ENCODE peak calls at places on chromosome 20, in seven cellular contexts. L, A, Q, Y, G, E and W are unnamed samples. For H3K4me1, the result is how much of the 10 kb centered on the place peaks cover.

GRCh38 chr20:36613974-36614373 is 8.4 kb downstream of the RAB5IF start:
- DNase-seq in L (no peak), A (no peak), Q (no peak), Y (no peak), G (peak), E (no peak), W (peak)

GRCh38 chr20:46159101-46159897 is 41.2 kb downstream of the CD40 start:
- DNase-seq in L (no peak), A (no peak), Q (no peak), Y (no peak), G (no peak), E (no peak), W (no peak)

GRCh38 chr20:22339091-22339881 is 245.1 kb downstream of the FOXA2 start:
- DNase-seq in L (no peak), A (no peak), Q (no peak), Y (no peak), G (no peak), E (peak), W (no peak)

GRCh38 chr20:49282584-49283171 is 4.8 kb upstream of the ZNFX1 start:
- DNase-seq in L (no peak), A (no peak), Q (no peak), Y (no peak), G (no peak), E (no peak), W (no peak)

GRCh38 chr20:48592107-48592940 is 235.5 kb downstream of the PREX1 start:
- DNase-seq in L (no peak), A (no peak), Q (no peak), Y (peak), G (no peak), E (no peak), W (no peak)

GRCh38 chr20:35273449-35274171 is 4.3 kb downstream of the MMP24OS start:
- DNase-seq in L (peak), A (no peak), Q (no peak), Y (no peak), G (no peak), E (no peak), W (no peak)

GRCh38 chr20:38723982-38724602 is at the start of gene SLC32A1:
- DNase-seq in L (no peak), A (no peak), Q (no peak), Y (no peak), G (no peak), E (no peak), W (no peak)

GRCh38 chr20:59820204-59821041 is 113.0 kb downstream of the SYCP2 start:
- DNase-seq in L (peak), A (no peak), Q (no peak), Y (no peak), G (peak), E (no peak), W (no peak)

GRCh38 chr20:54140927-54141566 is 32.7 kb downstream of the CYP24A1 start:
- DNase-seq in L (no peak), A (no peak), Q (no peak), Y (no peak), G (no peak), E (peak), W (no peak)

GRCh38 chr20:43900496-43900895 is 14.2 kb upstream of the TOX2 start:
- DNase-seq in L (no peak), A (no peak), Q (no peak), Y (no peak), G (no peak), E (no peak), W (no peak)

GRCh38 chr20:38935285-38935684 is 9.1 kb downstream of the FAM83D start:
- DNase-seq in L (no peak), A (no peak), Q (no peak), Y (no peak), G (no peak), E (peak), W (no peak)

GRCh38 chr20:62156592-62157386 is 13.2 kb downstream of the SS18L1 start:
- DNase-seq in L (peak), A (no peak), Q (no peak), Y (no peak), G (peak), E (peak), W (peak)

GRCh38 chr20:25453035-25453810 is 45.8 kb downstream of the GINS1 start:
- DNase-seq in L (no peak), A (no peak), Q (no peak), Y (no peak), G (no peak), E (peak), W (no peak)

GRCh38 chr20:25341716-25342680 is 48.6 kb downstream of the ABHD12 start:
- DNase-seq in L (no peak), A (no peak), Q (no peak), Y (no peak), G (no peak), E (no peak), W (no peak)

GRCh38 chr20:16216227-16217210 is 356.7 kb downstream of the KIF16B start:
- DNase-seq in L (no peak), A (no peak), Q (no peak), Y (no peak), G (no peak), E (no peak), W (no peak)

GRCh38 chr20:50363479-50363878 is 146.7 kb upstream of the PTPN1 start:
- DNase-seq in L (no peak), A (no peak), Q (no peak), Y (no peak), G (no peak), E (no peak), W (no peak)

GRCh38 chr20:41393705-41394066 is 27.1 kb upstream of the EMILIN3 start:
- DNase-seq in L (no peak), A (no peak), Q (no peak), Y (no peak), G (no peak), E (no peak), W (no peak)
- TF ChIP-seq POLR2A in L (no peak), A (no peak), Q (no peak), Y (no peak), G (no peak), E (no peak), W (no peak)

GRCh38 chr20:571754-572331 is 28.3 kb upstream of the CSNK2A1 start:
- DNase-seq in L (peak), A (no peak), Q (no peak), Y (peak), G (peak), E (no peak), W (no peak)

GRCh38 chr20:568865-569415 is 25.4 kb upstream of the CSNK2A1 start:
- DNase-seq in L (no peak), A (no peak), Q (no peak), Y (no peak), G (no peak), E (no peak), W (no peak)

GRCh38 chr20:572752-573151 is 29.2 kb upstream of the CSNK2A1 start:
- DNase-seq in L (no peak), A (no peak), Q (no peak), Y (no peak), G (no peak), E (no peak), W (no peak)

GRCh38 chr20:564195-564594 is 20.6 kb upstream of the CSNK2A1 start:
- DNase-seq in L (no peak), A (no peak), Q (no peak), Y (no peak), G (no peak), E (no peak), W (no peak)

GRCh38 chr20:568097-568864 is 24.7 kb upstream of the CSNK2A1 start:
- DNase-seq in L (peak), A (no peak), Q (no peak), Y (no peak), G (no peak), E (no peak), W (no peak)
- H3K4me1 ChIP-seq in L (under half), A (under half), Q (under half), Y (under half), G (under half), E (under half), W (under half)

GRCh38 chr20:2659547-2659946 is 4.5 kb downstream of the IDH3B start:
- DNase-seq in L (no peak), A (no peak), Q (no peak), Y (no peak), G (no peak), E (no peak), W (no peak)

GRCh38 chr20:2657241-2657640 is 4.8 kb downstream of the NOP56 start:
- DNase-seq in L (no peak), A (no peak), Q (no peak), Y (no peak), G (no peak), E (no peak), W (no peak)

GRCh38 chr20:2656471-2657117 is 4.2 kb downstream of the NOP56 start:
- DNase-seq in L (no peak), A (no peak), Q (no peak), Y (no peak), G (no peak), E (no peak), W (no peak)

GRCh38 chr20:2657674-2658073 is 5.2 kb downstream of the NOP56 start:
- DNase-seq in L (no peak), A (no peak), Q (no peak), Y (no peak), G (no peak), E (no peak), W (no peak)

DNA sequence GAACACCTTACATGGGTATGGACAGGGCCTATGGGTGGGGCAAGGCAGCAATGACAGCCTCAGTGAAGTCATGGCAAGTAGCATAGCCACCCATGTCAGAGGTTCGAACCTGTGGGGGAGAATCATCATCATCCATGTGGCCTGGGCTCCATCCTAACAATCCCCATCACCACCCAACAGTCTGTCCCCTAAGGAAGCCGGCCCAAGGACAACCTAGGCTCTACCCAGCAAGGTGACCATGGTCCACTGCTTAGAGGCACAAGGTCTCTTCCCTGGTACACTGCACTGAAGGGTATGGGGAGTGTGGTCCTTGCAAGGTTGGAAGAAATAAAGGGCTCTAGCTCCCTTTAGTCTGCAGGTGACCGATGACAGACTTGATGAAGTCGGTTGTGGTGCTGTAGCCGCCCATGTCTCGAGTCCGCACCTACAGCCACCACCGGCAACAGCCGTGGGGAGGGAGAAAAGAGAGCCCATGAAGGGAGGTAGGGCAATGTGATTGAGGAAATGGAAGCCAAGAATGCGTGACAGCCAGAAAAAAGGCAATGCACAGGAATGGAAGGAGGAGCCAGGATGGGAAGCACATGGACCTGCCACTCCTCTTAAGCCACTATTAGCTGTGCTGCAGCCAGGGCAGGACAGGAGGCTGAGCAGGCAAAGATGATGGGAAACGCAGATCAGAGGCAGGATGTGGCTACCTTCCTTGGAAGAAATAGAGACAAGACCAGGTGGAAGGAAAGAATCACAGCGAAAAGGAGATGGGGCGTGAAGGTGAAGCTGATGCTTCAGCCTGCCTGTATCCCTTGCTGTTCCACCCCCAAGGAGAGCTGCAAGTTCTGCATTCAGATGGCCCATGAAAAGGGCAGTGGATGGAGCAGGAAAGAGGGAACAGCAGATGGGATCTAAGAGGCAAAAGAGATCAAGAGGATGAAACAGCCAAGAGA is 5.3 kb downstream of the IDH3B start:
- DNase-seq in L (no peak), A (no peak), Q (no peak), Y (no peak), G (no peak), E (peak), W (no peak)
- TF ChIP-seq POLR2A in L (no peak), A (no peak), Q (peak), Y (no peak), G (no peak), E (no peak), W (no peak)

DNA sequence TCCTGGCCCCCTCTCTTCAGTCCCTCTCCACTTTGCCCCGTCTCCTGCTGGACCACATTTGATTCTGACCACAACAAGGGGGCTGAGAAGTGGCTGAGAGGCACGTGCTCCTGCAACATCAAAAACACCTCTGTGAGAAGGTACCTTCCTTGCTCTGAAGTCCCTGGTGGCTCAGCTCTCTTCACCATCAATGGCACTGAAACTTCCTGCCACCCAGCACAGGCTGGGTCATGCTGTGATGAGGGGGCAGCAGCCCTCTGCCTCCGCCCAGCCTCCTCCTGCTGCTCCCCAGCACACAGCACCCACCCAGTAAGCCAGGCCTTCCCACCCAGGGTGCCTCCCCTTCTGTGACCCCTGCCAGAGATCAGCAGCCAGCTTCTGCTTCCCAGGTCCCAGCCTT is 10.3 kb downstream of the ZMYND8 start:
- DNase-seq in L (no peak), A (no peak), Q (no peak), Y (no peak), G (no peak), E (no peak), W (peak)
- H3K4me1 ChIP-seq in L (under half), A (under half), Q (under half), Y (half or more), G (half or more), E (under half), W (under half)

GRCh38 chr20:17504898-17505663 is 26.1 kb downstream of the BFSP1 start:
- DNase-seq in L (peak), A (peak), Q (peak), Y (peak), G (no peak), E (peak), W (peak)
- TF ChIP-seq POLR2A in L (no peak), A (no peak), Q (no peak), Y (no peak), G (no peak), E (no peak), W (no peak)

DNA sequence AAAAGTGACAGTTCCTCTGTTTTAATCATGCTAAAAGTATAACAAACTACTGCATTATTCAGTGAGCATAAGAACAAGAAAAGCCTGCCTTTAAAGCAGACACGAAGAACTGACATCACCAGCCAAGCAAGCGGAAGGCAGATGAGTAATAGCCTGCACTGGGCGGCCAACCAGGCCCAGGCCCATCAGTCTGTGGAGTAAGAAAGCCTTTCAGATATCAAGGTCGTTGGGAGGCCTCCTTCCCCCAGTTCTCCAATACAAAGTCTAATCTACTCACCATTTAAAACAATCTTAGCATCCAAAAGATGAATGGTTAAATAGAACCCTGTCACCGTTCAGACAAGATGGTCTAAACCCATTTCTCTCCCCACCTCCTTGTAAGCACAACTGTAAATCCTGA is 68.2 kb downstream of the ZHX3 start:
- DNase-seq in L (peak), A (peak), Q (no peak), Y (peak), G (peak), E (peak), W (peak)
- H3K4me1 ChIP-seq in L (half or more), A (half or more), Q (under half), Y (half or more), G (half or more), E (under half), W (under half)

DNA sequence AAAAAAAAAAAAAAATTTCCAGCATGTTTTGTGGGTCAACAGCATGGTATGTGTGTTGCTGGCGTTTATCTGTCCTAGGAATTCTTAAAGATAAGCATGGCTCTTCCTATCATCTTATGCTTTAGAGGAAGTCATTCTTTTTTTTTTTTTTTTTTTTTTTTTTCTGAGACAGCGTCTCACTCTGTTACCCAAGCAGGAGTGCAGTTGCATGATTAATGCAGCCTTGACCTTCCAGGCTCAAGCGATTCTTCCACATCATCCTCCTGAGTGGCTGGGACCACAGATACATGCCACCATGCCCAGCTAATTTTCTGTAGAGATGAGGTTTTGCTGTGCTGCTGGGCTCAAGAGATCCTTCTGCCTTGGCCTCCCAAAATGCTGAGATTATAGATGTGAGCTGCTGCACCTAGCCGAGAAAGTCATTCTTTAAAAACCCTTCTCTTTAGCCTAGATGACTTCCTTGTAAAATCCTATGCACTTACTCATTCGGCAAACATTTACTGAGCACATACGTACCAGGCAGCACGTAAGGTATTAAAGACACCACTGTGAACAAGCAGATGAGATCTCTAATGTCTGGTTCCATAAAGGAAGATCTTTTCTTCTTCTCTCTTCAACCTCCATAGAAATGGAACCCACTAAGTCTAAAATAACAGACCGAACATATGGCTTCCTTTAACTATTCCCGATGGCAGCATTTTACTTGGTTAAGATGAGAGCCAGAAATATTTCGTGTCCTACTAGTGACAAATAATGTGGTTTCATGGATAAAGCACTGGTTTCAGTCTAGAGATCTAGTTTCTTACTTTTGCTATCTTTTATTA is 122.4 kb downstream of the RIN2 start:
- DNase-seq in L (no peak), A (no peak), Q (no peak), Y (no peak), G (no peak), E (peak), W (no peak)
- TF ChIP-seq POLR2A in L (no peak), A (no peak), Q (no peak), Y (no peak), G (no peak), E (no peak), W (no peak)

GRCh38 chr20:13765868-13766416 is 18.8 kb downstream of the ESF1 start:
- DNase-seq in L (no peak), A (no peak), Q (no peak), Y (no peak), G (no peak), E (no peak), W (no peak)

GRCh38 chr20:13770141-13770540 is 14.6 kb downstream of the ESF1 start:
- DNase-seq in L (no peak), A (no peak), Q (no peak), Y (no peak), G (no peak), E (no peak), W (no peak)

DNA sequence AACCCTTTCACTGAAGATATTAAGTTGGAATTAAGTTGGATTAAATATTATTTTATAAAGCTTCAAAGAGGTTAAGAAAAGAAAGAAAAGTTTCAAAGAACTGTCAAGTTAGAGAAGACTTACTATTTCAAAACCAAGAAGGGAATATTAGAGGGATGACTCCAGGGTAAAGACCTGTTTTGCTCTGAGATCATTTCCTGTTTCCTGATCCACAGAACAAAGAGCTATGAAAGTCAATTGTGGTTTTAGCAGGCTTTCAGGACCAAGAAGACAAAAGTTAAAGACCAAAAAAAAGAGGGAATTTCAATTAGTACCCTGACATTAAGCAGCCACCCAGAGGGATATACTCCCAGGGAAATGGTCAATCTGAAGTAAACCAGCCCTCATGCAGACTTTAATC is 19.4 kb downstream of the ESF1 start:
- DNase-seq in L (no peak), A (no peak), Q (no peak), Y (no peak), G (no peak), E (no peak), W (no peak)
- H3K4me1 ChIP-seq in L (under half), A (under half), Q (under half), Y (under half), G (under half), E (under half), W (under half)